ENCODE peak calls at places on chromosomes 13 and 19, in seven cellular contexts. E is SK-N-SH, P is H1, Z is GM12878, V is K562, T is HCT116, K is HepG2. F is an unnamed sample.

GRCh38 chr13:71621152-71622124 is 245.6 kb downstream of the DACH1 start:
- DNase-seq in K (no peak), T (no peak), V (no peak), E (peak; percentile 42), Z (no peak), P (no peak), F (no peak)

GRCh38 chr13:82688400-82688999 is 1193.8 kb downstream of the SLITRK1 start:
- DNase-seq in T (no peak), P (no peak), K (no peak), E (no peak), Z (no peak), V (no peak), F (peak; percentile 3)

GRCh38 chr19:18972301-18972831 is 31.3 kb upstream of the HOMER3 start:
- DNase-seq in T (no peak), V (no peak), K (no peak), E (no peak), Z (no peak), P (no peak), F (no peak)

GRCh38 chr13:112172641-112173171 is 105.8 kb downstream of the SOX1 start:
- DNase-seq in T (no peak), Z (no peak), V (no peak), K (no peak), E (no peak), P (no peak), F (no peak)

GRCh38 chr13:104008571-104009435 is 942.6 kb upstream of the SLC10A2 start:
- DNase-seq in P (no peak), K (no peak), V (no peak), E (peak; percentile 22), T (no peak), Z (no peak), F (no peak)

GRCh38 chr19:19214892-19215291 is 3.1 kb downstream of the NCAN start:
- DNase-seq in T (no peak), P (no peak), Z (no peak), E (no peak), K (peak; percentile 30), V (peak; percentile 80), F (peak; percentile 37)

GRCh38 chr19:56217039-56217949 is 15.2 kb downstream of the ZSCAN5C start:
- DNase-seq in T (no peak), P (peak; percentile 27), E (peak; percentile 39), K (no peak), Z (no peak), V (no peak), F (no peak)

GRCh38 chr13:32209670-32210069 is 105.5 kb downstream of the ZAR1L start:
- DNase-seq in V (no peak), P (no peak), Z (no peak), E (no peak), K (no peak), T (no peak), F (no peak)

GRCh38 chr19:35991731-35992450 is 3.1 kb upstream of the SDHAF1 start:
- DNase-seq in K (no peak), V (no peak), Z (no peak), E (no peak), T (no peak), P (no peak), F (no peak)

GRCh38 chr19:58003153-58003828 is 671 bp upstream of the ZNF606 start:
- DNase-seq in Z (no peak), E (no peak), V (no peak), T (no peak), K (no peak), P (no peak), F (no peak)

GRCh38 chr13:45226024-45226423 is 25.2 kb upstream of the KCTD4 start:
- DNase-seq in Z (no peak), P (no peak), V (no peak), K (no peak), T (no peak), E (no peak), F (no peak)

GRCh38 chr19:18226956-18227780 is 930 bp upstream of the PDE4C start:
- DNase-seq in E (no peak), V (no peak), K (no peak), T (no peak), P (no peak), Z (no peak), F (no peak)

GRCh38 chr19:44582581-44583265 is 30.6 kb upstream of the IGSF23 start:
- DNase-seq in E (peak; percentile 46), K (no peak), T (peak; percentile 36), Z (no peak), P (peak; percentile 50), V (peak; percentile 75), F (peak; percentile 43)

GRCh38 chr13:52446265-52446664 is 4.2 kb downstream of the VPS36 start:
- DNase-seq in V (no peak), Z (no peak), P (no peak), T (no peak), K (no peak), E (no peak), F (peak; percentile 83)

GRCh38 chr13:114179087-114179658 is at the start of gene CFAP97D2:
- DNase-seq in E (no peak), Z (no peak), K (no peak), P (no peak), T (no peak), V (no peak), F (no peak)

GRCh38 chr13:44045179-44045562 is 165.5 kb downstream of the LACC1 start:
- DNase-seq in Z (no peak), T (no peak), P (no peak), V (no peak), E (peak; percentile 14), K (no peak), F (no peak)

GRCh38 chr13:68481130-68481529 is 1251.0 kb upstream of the PCDH9 start:
- DNase-seq in E (no peak), T (no peak), P (no peak), V (no peak), Z (no peak), K (peak; percentile 16), F (no peak)

GRCh38 chr13:57345526-57345925 is 178.5 kb downstream of the PRR20E start:
- DNase-seq in Z (no peak), P (no peak), E (no peak), V (no peak), T (no peak), K (no peak), F (peak; percentile 15)

GRCh38 chr13:75633285-75633684 is 2.8 kb upstream of the LMO7 start:
- DNase-seq in E (no peak), P (no peak), T (no peak), Z (no peak), K (peak; percentile 33), V (no peak), F (no peak)

GRCh38 chr13:105291987-105292386 is 1243.5 kb downstream of the EFNB2 start:
- DNase-seq in K (no peak), V (no peak), T (no peak), E (no peak), P (no peak), Z (no peak), F (no peak)

DNA sequence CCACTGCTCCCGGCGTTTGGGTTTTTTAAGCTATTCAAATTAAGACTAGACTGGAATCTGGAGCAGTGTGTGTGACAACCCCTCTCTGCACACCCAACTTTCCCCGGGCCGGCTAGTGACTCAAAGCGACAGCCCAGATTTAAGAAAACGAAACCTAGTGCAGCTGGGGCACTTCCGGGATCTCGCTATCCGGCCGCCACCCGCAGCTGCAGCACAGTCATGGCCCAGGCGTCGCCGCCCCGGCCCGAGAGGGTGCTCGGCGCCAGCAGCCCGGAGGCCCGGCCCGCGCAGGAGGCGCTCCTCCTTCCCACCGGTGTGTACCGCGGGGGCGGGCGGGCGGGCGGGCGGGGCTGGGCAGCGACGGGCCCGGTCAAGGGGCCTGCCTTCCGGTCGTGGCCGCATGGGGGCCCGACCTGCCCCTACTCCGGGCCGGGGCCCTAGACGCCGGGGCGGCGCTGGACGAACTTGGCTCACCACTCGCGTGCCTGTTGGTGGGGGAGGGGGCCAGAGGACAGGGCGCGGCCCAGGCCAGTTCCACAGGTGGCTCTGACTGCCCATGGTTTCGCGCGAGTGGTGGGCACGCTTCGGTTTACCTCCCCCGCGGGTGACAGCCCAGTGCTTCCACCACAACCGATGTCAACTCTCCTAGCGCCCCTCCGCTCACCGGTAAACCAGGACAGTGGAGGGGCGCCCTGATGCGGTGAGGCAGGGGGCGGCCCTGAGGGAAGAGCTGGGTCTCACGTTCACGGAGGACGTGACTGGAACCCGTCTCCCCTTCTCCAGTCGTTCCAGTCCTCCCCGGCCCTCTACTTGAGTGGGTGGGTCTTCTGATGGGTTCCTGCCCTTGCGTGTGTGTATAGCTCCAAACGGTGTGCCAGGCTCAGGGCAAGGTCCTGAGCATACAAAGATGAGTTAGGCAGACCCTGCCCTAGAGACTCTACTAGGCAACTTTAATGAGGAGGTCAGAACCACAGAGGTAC is at the start of gene PHF11:
- DNase-seq in Z (peak; percentile 65), V (peak; percentile 81), E (peak; percentile 57), P (no peak), T (no peak), K (peak; percentile 63), F (peak; percentile 78)
- TF ChIP-seq JUND in Z (peak; percentile 33), V (no peak), E (no peak), P (no peak), T (no peak), K (no peak), F (no peak)

GRCh38 chr19:6238643-6239281 is 41.0 kb downstream of the MLLT1 start:
- DNase-seq in P (no peak), T (no peak), E (no peak), V (no peak), K (no peak), Z (no peak), F (peak; percentile 48)
- TF ChIP-seq JUND in P (no peak), T (no peak), E (no peak), V (no peak), K (no peak), Z (no peak), F (no peak)

DNA sequence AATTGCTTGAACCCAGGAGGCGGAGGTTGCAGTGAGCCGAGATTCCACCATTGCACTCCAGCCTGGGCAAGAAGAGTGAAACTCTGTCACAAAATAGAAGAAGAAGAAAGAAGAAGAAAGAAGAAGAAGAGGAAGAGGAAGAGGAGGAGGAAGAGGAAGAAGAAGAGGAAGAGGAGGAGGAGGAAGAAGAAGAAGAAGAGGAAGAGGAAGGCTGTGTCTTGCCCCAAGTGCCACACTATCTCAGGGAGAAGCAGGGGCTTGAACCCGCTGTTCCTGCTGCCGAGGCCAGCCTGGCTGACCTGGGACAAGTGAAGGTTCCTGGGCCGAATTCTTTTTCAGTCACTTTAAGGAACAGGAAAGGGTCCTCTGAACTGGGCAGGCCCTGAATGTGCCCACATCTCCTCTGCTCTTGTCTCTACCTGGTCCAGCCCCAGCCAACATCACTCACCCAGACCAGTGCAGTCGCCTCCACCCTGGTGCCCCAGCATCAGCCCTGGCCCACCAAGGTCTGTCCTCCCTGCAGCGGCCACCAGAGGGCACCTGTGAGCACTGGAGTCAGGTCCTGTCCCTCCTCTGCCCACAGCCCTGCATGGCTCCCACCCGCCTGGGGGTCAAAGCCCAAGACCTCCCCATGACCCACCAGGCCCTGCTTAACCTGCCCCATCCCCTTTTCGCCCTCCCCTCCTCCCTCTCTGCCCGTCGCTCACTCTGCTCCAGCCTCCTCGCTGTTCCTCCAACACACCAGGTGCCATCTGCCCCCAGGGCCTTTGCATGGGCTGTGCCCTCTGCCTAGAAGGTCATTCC is 20.0 kb downstream of the TICAM1 start:
- DNase-seq in K (peak; percentile 63), Z (no peak), P (no peak), E (peak; percentile 82), V (peak; percentile 72), T (peak; percentile 58), F (peak; percentile 66)
- TF ChIP-seq JUND in K (no peak), Z (no peak), P (no peak), E (no peak), V (peak; percentile 39), T (no peak), F (no peak)

DNA sequence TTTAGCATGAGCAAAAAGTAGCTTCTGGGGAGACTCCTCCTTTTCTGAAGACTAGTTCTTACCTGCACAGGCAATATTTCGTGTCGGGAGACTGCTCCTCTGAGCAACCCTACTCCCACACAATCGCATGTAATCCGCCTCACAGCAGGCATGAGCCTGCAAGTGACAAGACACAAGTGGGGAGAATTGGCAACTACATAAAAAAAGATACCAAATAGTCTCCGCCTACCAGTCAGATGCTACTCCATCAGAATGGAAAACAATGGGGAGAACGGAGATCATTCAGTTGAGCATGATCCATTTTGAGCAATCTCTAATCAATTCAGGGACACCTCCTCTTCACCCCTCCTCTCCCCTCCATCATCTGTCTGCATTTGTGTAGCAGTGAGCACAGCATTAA is 321.0 kb downstream of the COG6 start:
- DNase-seq in V (no peak), K (no peak), E (no peak), P (no peak), T (no peak), Z (no peak), F (no peak)
- TF ChIP-seq JUND in V (no peak), K (no peak), E (no peak), P (no peak), T (no peak), Z (no peak), F (no peak)

F was measured in T47D.